ENCODE peak calls at places on chromosome 12, in seven cellular contexts. Y is fibroblast of the aortic adventitia, H is HL-60, B is astrocyte of the spinal cord, D is lower leg skin, Z is choroid plexus epithelial cell, X is OCI-LY7. F is an unnamed sample.

GRCh38 chr12:48285751-48286650 is 64.7 kb downstream of the ZNF641 start:
- DNase-seq in Y (no peak), H (peak; percentile 18), B (no peak), D (no peak), Z (no peak), X (peak; percentile 1), F (no peak)

GRCh38 chr12:22562187-22563028 is 18.1 kb upstream of the C2CD5 start:
- DNase-seq in Y (no peak), H (no peak), B (no peak), D (no peak), Z (no peak), X (no peak), F (no peak)

GRCh38 chr12:29176951-29177350 is 27.9 kb downstream of the FAR2 start:
- DNase-seq in Y (peak; percentile 71), H (no peak), B (peak; percentile 31), D (no peak), Z (peak; percentile 86), X (no peak), F (no peak)

GRCh38 chr12:111529424-111530368 is 69.4 kb downstream of the ATXN2 start:
- DNase-seq in Y (peak; percentile 59), H (peak; percentile 60), B (peak; percentile 61), D (no peak), Z (peak; percentile 78), X (peak; percentile 77), F (peak; percentile 58)

GRCh38 chr12:94140556-94140955 is 7.8 kb upstream of the PLXNC1 start:
- DNase-seq in Y (no peak), H (peak; percentile 33), B (no peak), D (no peak), Z (peak; percentile 42), X (peak; percentile 59), F (peak; percentile 39)

GRCh38 chr12:130281157-130281799 is 56.4 kb upstream of the PIWIL1 start:
- DNase-seq in Y (no peak), H (no peak), B (no peak), D (no peak), Z (no peak), X (no peak), F (no peak)

GRCh38 chr12:64042901-64043300 is 179.2 kb downstream of the KICS2 start:
- DNase-seq in Y (peak; percentile 91), H (no peak), B (peak; percentile 55), D (no peak), Z (peak; percentile 84), X (no peak), F (no peak)

GRCh38 chr12:73076760-73077159 is 804.6 kb downstream of the TRHDE start:
- DNase-seq in Y (no peak), H (no peak), B (no peak), D (no peak), Z (no peak), X (no peak), F (no peak)

GRCh38 chr12:20852649-20853048 is 42.1 kb downstream of the SLCO1B3 start:
- DNase-seq in Y (no peak), H (no peak), B (no peak), D (no peak), Z (no peak), X (no peak), F (no peak)

GRCh38 chr12:49705479-49706267 is 1.5 kb downstream of the FMNL3 start:
- DNase-seq in Y (peak; percentile 47), H (peak; percentile 4), B (peak; percentile 76), D (peak; percentile 16), Z (peak; percentile 64), X (peak; percentile 37), F (peak; percentile 47)

GRCh38 chr12:49789992-49790391 is 38.2 kb downstream of the NCKAP5L start:
- DNase-seq in Y (no peak), H (no peak), B (no peak), D (no peak), Z (no peak), X (no peak), F (no peak)

GRCh38 chr12:27780612-27781408 is 774 bp upstream of the MANSC4 start:
- DNase-seq in Y (peak; percentile 60), H (peak; percentile 4), B (peak; percentile 29), D (no peak), Z (peak; percentile 50), X (peak; percentile 71), F (no peak)

GRCh38 chr12:3601466-3602150 is 110.6 kb downstream of the PRMT8 start:
- DNase-seq in Y (no peak), H (no peak), B (no peak), D (no peak), Z (no peak), X (no peak), F (no peak)

GRCh38 chr12:55670213-55670730 is 33.6 kb downstream of the OR10P1 start:
- DNase-seq in Y (no peak), H (no peak), B (no peak), D (no peak), Z (no peak), X (no peak), F (no peak)

GRCh38 chr12:68665016-68665569 is 21.7 kb upstream of the NUP107 start:
- DNase-seq in Y (peak; percentile 19), H (no peak), B (no peak), D (no peak), Z (peak; percentile 14), X (no peak), F (no peak)
- TF ChIP-seq CTCF in Y (no peak), H (no peak), B (no peak), D (no peak), Z (no peak), X (peak; percentile 40), F (no peak)

GRCh38 chr12:88633312-88633711 is 53.0 kb upstream of the KITLG start:
- DNase-seq in Y (peak; percentile 33), H (no peak), B (peak; percentile 24), D (no peak), Z (peak; percentile 40), X (no peak), F (no peak)
- TF ChIP-seq CTCF in Y (peak; percentile 35), H (no peak), B (peak; percentile 31), D (no peak), Z (peak; percentile 48), X (peak; percentile 67), F (no peak)

DNA sequence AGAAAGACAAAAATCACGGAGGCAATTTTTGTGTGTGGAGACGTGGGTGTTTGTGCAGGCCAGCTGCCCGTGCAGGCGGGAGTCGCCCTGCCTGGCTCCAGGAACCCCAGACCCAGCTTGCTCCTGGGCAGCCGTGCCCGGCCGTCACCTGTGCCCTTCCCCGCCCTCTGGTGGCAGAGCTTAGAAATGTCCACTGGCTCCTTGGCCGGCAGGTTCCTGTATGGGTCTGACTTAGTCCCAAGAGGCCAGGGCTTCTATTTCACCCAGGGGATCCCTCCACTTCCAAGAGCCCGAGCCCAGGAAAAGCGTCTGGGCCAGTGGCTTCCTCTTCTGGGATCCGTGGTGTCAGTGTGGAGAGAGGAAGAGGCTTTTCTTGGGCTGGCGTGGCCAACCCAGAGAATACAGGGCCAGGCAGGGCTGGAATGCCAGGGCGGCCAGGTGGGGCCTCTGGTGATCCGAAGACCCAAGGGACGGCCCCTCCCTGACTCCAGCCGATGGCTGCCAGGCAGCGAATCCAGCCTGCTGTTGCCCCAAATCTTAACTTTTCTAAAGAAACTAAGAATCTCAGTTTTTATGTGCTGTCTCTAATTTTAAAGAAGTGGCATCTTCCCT is 120.9 kb downstream of the TMEM132C start:
- DNase-seq in Y (no peak), H (peak; percentile 36), B (no peak), D (no peak), Z (no peak), X (peak; percentile 25), F (peak; percentile 33)
- TF ChIP-seq CTCF in Y (no peak), H (peak; percentile 48), B (peak; percentile 32), D (no peak), Z (peak; percentile 26), X (peak; percentile 74), F (peak; percentile 65)

GRCh38 chr12:128747441-128747840 is 76.3 kb downstream of the SLC15A4 start:
- DNase-seq in Y (no peak), H (no peak), B (no peak), D (no peak), Z (no peak), X (no peak), F (no peak)

GRCh38 chr12:128755565-128755964 is 68.2 kb downstream of the SLC15A4 start:
- DNase-seq in Y (no peak), H (no peak), B (no peak), D (no peak), Z (no peak), X (no peak), F (no peak)

GRCh38 chr12:128754275-128754674 is 69.5 kb downstream of the SLC15A4 start:
- DNase-seq in Y (no peak), H (no peak), B (no peak), D (no peak), Z (no peak), X (no peak), F (no peak)

GRCh38 chr12:128752386-128752785 is 71.4 kb downstream of the SLC15A4 start:
- DNase-seq in Y (no peak), H (no peak), B (no peak), D (no peak), Z (no peak), X (no peak), F (no peak)

DNA sequence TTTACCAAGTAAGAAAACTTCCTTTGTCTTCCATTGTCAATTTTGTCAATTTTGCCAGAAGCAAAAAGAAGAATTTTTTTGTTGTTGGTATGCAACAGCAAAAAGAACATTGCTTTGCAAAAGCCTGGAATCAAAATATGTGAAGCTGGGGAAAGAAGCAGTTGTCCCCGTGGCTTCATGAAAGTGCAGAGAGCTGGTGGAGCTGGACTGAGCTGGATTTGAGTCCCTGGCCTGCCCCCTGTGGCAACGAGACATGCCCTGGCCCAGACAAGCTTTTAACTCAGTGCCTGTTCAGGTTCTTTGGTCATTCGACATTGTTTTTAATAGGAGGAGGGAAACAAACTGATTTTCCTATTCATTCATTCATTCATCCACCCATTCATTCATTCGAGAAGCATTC is 70.3 kb downstream of the SLC15A4 start:
- DNase-seq in Y (no peak), H (no peak), B (no peak), D (no peak), Z (no peak), X (no peak), F (no peak)
- TF ChIP-seq CTCF in Y (no peak), H (no peak), B (no peak), D (no peak), Z (no peak), X (no peak), F (no peak)

GRCh38 chr12:15230751-15231150 is 9.5 kb upstream of the RERG start:
- DNase-seq in Y (no peak), H (no peak), B (no peak), D (no peak), Z (peak; percentile 78), X (no peak), F (no peak)
- TF ChIP-seq CTCF in Y (no peak), H (no peak), B (no peak), D (no peak), Z (no peak), X (no peak), F (no peak)

DNA sequence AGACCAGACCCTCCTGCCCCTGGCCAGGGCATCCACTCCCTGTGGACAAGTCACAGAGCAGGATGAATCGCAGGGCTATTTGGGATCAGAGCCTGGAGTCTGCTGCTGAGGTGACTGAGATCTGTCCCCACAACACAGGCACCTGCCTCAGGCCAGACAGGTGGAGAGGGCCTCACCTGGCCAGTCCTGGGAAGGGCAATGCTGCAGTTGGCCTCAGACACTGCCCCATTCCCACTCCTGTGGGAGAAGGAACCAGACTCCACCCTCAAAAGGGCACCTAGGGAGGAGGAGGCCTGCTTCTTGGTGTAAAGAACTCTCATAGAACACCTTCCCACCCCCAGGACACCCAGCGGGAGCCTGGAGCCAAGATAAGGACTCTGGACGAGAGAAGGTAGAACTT is 48.3 kb upstream of the PLEKHG6 start:
- DNase-seq in Y (no peak), H (no peak), B (no peak), D (no peak), Z (no peak), X (no peak), F (no peak)
- TF ChIP-seq CTCF in Y (no peak), H (no peak), B (no peak), D (no peak), Z (no peak), X (no peak), F (no peak)

GRCh38 chr12:42023733-42024494 is 120.8 kb downstream of the GXYLT1 start:
- DNase-seq in Y (peak; percentile 76), H (peak; percentile 65), B (peak; percentile 73), D (peak; percentile 48), Z (peak; percentile 79), X (peak; percentile 88), F (peak; percentile 55)
- TF ChIP-seq CTCF in Y (peak; percentile 98), H (peak; percentile 91), B (peak; percentile 97), D (peak; percentile 45), Z (peak; percentile 99), X (peak; percentile 98), F (peak; percentile 93)

F was measured in natural killer cell.